ENCODE peak calls at places on chromosomes 12 and 14, in six cellular contexts. S is KBM-7; Q is DMS79 treated with DMSO at 0.1 percent for 48 hours; B is NCI-H1105; I is frontal cortex; X is stimulated activated CD8-positive, alpha-beta memory T cell treated with anti-CD3 and anti-CD28 coated beads, Interleukin-4, amount 100 ng/mL, for 4 hours. J is an unnamed sample.

GRCh38 chr14:95037273-95037672 is 120.1 kb downstream of the DICER1 start:
- DNase-seq in S (no peak), Q (no peak), B (no peak), I (no peak), X (no peak), J (no peak)

GRCh38 chr12:50234347-50234746 is 49.0 kb downstream of the LIMA1 start:
- DNase-seq in S (no peak), Q (no peak), B (no peak), I (no peak), X (no peak), J (no peak)

GRCh38 chr14:58607571-58608317 is 30.0 kb upstream of the DACT1 start:
- DNase-seq in S (no peak), Q (no peak), B (no peak), I (no peak), X (no peak), J (peak; percentile 36)

GRCh38 chr14:105944632-105945610 is 418.5 kb downstream of the TMEM121 start:
- DNase-seq in S (peak; percentile 83), Q (peak; percentile 81), B (peak; percentile 75), I (no peak), X (peak; percentile 66), J (no peak)

GRCh38 chr12:52792185-52793029 is 3.5 kb downstream of the KRT3 start:
- DNase-seq in S (no peak), Q (no peak), B (no peak), I (no peak), X (no peak), J (no peak)

GRCh38 chr12:98532687-98533304 is 17.4 kb downstream of the TMPO start:
- DNase-seq in S (peak; percentile 91), Q (no peak), B (peak; percentile 54), I (no peak), X (no peak), J (peak; percentile 55)

GRCh38 chr12:75477137-75477536 is 3.4 kb upstream of the GLIPR1 start:
- DNase-seq in S (no peak), Q (no peak), B (no peak), I (no peak), X (no peak), J (no peak)

GRCh38 chr12:71594214-71594948 is 69.3 kb downstream of the ZFC3H1 start:
- DNase-seq in S (no peak), Q (no peak), B (no peak), I (no peak), X (no peak), J (no peak)

GRCh38 chr14:72744416-72745120 is 149.3 kb downstream of the DPF3 start:
- DNase-seq in S (no peak), Q (no peak), B (no peak), I (no peak), X (no peak), J (no peak)

GRCh38 chr12:53380797-53381738 is 1.1 kb downstream of the SP1 start:
- DNase-seq in S (no peak), Q (no peak), B (no peak), I (no peak), X (no peak), J (peak; percentile 33)

GRCh38 chr12:100789146-100789545 is 5.4 kb upstream of the ANO4 start:
- DNase-seq in S (no peak), Q (no peak), B (no peak), I (no peak), X (no peak), J (peak; percentile 66)

GRCh38 chr12:14264316-14264715 is 101.2 kb upstream of the ATF7IP start:
- DNase-seq in S (no peak), Q (no peak), B (no peak), I (no peak), X (no peak), J (no peak)

GRCh38 chr12:42590324-42590934 is 883 bp upstream of the PRICKLE1 start:
- DNase-seq in S (peak; percentile 34), Q (no peak), B (peak; percentile 22), I (no peak), X (no peak), J (peak; percentile 53)

GRCh38 chr12:26839551-26839950 is 6.6 kb upstream of the ITPR2 start:
- DNase-seq in S (no peak), Q (no peak), B (no peak), I (no peak), X (no peak), J (no peak)

GRCh38 chr14:105195533-105196227 is 14.6 kb upstream of the NUDT14 start:
- DNase-seq in S (peak; percentile 44), Q (no peak), B (no peak), I (no peak), X (no peak), J (no peak)

GRCh38 chr14:64891173-64891838 is 11.6 kb upstream of the SPTB start:
- DNase-seq in S (no peak), Q (no peak), B (no peak), I (no peak), X (no peak), J (no peak)

GRCh38 chr12:41967668-41968649 is 176.7 kb downstream of the GXYLT1 start:
- DNase-seq in S (no peak), Q (peak; percentile 64), B (no peak), I (no peak), X (no peak), J (peak; percentile 64)

GRCh38 chr12:121789233-121789781 is 4.2 kb downstream of the RHOF start:
- DNase-seq in S (peak; percentile 75), Q (no peak), B (no peak), I (no peak), X (no peak), J (no peak)

J was measured in astrocyte of the hippocampus.